ENCODE peak calls at places on chromosomes 7 and 10, in five cellular contexts. J is HCT116, R is K562, X is HepG2, L is GM12878. T is an unnamed sample.

GRCh38 chr10:71246591-71247143 is 34.3 kb downstream of the UNC5B start:
- DNase-seq in L (no peak), J (peak; percentile 56), X (no peak), R (peak; percentile 43), T (no peak)

GRCh38 chr10:13528875-13529713 is at the start of gene BEND7:
- DNase-seq in L (no peak), J (no peak), X (no peak), R (peak; percentile 95), T (peak; percentile 55)

GRCh38 chr7:30453016-30453415 is 25.6 kb downstream of the NOD1 start:
- DNase-seq in R (no peak), L (no peak), J (no peak), X (no peak), T (no peak)

GRCh38 chr10:25852364-25852941 is 81.6 kb upstream of the MYO3A start:
- DNase-seq in X (no peak), L (no peak), R (no peak), J (no peak), T (no peak)

GRCh38 chr7:51340936-51341335 is 24.3 kb upstream of the COBL start:
- DNase-seq in X (no peak), R (no peak), L (no peak), J (no peak), T (no peak)

GRCh38 chr10:119786117-119786769 is 60.4 kb downstream of the INPP5F start:
- DNase-seq in J (no peak), X (peak; percentile 87), R (no peak), L (no peak), T (peak; percentile 38)

GRCh38 chr7:23062452-23062851 is 43.1 kb upstream of the KLHL7 start:
- DNase-seq in L (no peak), X (no peak), J (no peak), R (peak; percentile 54), T (no peak)

GRCh38 chr7:156177396-156178055 is 365.3 kb upstream of the SHH start:
- DNase-seq in J (no peak), X (no peak), R (no peak), L (no peak), T (no peak)

GRCh38 chr7:142956951-142957623 is 5.1 kb downstream of the KEL start:
- DNase-seq in R (peak; percentile 59), X (no peak), J (peak; percentile 10), L (no peak), T (no peak)

GRCh38 chr7:110590415-110590814 is 500.5 kb upstream of the LRRN3 start:
- DNase-seq in L (no peak), X (no peak), J (no peak), R (no peak), T (no peak)

GRCh38 chr7:67484244-67484751 is 487.7 kb downstream of the TYW1 start:
- DNase-seq in X (peak; percentile 63), R (peak; percentile 71), L (no peak), J (peak; percentile 38), T (peak; percentile 71)

GRCh38 chr10:17562572-17562971 is 54.6 kb downstream of the HACD1 start:
- DNase-seq in R (no peak), L (no peak), X (no peak), J (no peak), T (no peak)

GRCh38 chr10:124611738-124612137 is 132.4 kb downstream of the FAM53B start:
- DNase-seq in X (no peak), R (no peak), L (no peak), J (no peak), T (no peak)

GRCh38 chr7:66859794-66860645 is 61.0 kb upstream of the TMEM248 start:
- DNase-seq in J (no peak), L (no peak), R (no peak), X (no peak), T (no peak)

GRCh38 chr7:131826960-131827359 is 270.5 kb upstream of the PODXL start:
- DNase-seq in X (no peak), R (no peak), J (no peak), L (no peak), T (no peak)

GRCh38 chr10:92691042-92691590 is 1.4 kb downstream of the HHEX start:
- DNase-seq in J (no peak), L (no peak), X (no peak), R (no peak), T (peak; percentile 60)

GRCh38 chr7:97269741-97270140 is 152.2 kb downstream of the SDHAF3 start:
- DNase-seq in R (no peak), L (no peak), J (no peak), X (no peak), T (no peak)

GRCh38 chr7:102439963-102440795 is 6.8 kb downstream of the ORAI2 start:
- DNase-seq in X (peak; percentile 72), L (no peak), R (peak; percentile 56), J (peak; percentile 79), T (no peak)

GRCh38 chr10:113273151-113273876 is 279.5 kb upstream of the HABP2 start:
- DNase-seq in X (no peak), J (no peak), R (no peak), L (no peak), T (no peak)

GRCh38 chr7:16299853-16300252 is 121.5 kb downstream of the CRPPA start:
- DNase-seq in R (no peak), J (no peak), X (no peak), L (no peak), T (no peak)

GRCh38 chr7:2101630-2102374 is 130.9 kb downstream of the MAD1L1 start:
- DNase-seq in L (no peak), J (no peak), R (no peak), X (no peak), T (no peak)

GRCh38 chr7:2102375-2102723 is 130.4 kb downstream of the MAD1L1 start:
- DNase-seq in J (no peak), R (no peak), L (no peak), X (no peak), T (no peak)

GRCh38 chr7:2098496-2098895 is 134.2 kb downstream of the MAD1L1 start:
- DNase-seq in J (no peak), L (no peak), X (no peak), R (no peak), T (no peak)

GRCh38 chr7:2099036-2099957 is 133.4 kb downstream of the MAD1L1 start:
- DNase-seq in R (peak; percentile 52), L (no peak), X (no peak), J (no peak), T (no peak)

DNA sequence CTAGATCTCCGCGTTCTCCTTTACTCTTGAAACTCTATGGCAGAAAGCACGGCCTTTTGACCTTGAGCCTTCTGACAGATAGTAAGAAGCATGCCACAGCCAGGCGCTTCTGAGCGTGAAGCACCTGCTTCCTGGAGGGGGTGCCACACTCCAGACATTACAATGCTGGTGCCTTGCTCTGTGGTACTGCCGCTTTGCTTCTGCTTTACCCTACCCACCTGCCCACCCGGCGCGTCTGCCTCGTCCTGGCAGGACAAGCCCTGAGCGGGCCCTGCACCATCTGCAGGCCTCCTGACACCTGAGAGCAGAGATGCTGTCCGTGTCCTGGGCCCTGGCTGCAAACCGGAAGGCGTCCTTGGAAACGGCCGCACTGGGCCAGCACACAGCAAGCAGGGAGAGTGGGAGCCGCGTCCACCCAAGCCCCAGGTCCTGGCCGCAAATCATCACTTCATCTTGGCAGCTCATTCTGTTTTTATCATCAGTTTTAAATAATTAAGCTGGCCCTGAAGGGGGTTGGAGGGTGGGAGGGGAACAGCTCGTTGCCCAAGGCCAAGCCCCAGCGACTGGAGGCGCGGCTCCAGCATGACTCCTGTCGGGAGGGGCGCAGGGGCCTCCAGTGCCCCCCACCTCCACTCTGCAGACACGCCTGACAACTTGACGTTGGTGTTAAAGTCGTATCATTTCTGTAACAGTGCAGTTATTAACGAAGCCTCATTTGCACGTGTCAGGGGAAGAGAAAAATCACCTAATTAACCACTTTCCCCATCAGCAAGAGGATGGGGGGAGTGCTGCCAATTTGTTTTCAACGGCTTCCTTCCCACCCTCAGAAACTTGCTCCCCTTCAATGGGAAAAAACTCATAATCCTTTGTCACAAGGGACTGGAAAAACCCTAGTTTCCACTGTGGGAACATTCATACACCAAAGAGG is 132.2 kb downstream of the MAD1L1 start:
- DNase-seq in J (no peak), X (peak; percentile 58), L (peak; percentile 50), R (no peak), T (no peak)
- TF ChIP-seq ATF3 in J (no peak), X (no peak), L (no peak), R (no peak), T (no peak)

DNA sequence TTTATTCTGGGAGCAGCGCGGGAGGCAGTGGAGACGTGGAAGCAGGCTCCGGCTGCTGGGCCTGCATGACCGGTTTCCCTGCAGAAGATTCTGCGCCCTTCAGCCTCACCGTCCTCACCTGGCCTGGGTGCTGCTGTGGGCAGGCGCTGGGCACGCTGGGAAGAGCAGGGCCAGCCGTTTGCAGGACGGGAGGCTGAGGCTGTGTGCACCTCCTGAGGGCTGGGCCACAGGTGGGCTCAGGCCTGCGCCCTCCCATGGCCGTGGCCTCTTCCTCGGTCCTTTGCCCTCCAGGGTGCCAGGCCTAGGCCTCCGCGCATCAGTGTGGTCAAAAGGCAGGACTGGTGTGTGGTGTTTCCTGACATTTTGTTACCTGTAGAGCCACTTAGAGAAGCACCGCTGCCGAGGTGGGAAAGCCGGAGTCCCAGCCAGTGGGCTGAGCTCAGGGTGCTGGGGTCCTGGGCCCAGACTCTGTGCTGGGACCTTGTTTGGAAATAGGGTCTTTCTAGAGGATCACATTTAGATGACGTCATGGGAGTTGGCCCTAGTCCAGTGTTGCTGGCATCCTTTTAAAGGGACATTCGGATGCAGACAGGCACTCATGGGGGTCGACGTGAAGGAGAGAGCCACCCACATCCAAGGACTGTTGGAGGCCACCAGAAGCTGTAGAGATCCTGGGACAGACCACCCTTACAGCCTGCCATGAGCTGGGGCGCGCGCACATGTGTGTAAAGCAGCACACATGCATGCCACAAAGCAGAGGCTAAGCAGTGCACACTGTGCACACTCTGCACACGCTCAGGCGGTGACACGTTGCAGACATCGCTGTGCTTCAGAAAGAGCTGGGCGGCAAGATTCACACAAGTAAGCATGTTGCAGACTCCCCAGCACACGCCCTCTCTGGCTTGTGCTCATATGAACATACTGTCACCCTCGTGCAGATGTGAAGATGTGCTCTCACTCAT is 478.5 kb downstream of the DNAJB6 start:
- DNase-seq in R (no peak), X (no peak), J (no peak), L (no peak), T (no peak)
- H3K9me3 ChIP-seq in R (no peaks in the 10 kb centered on the region), X (no peaks in the 10 kb centered on the region), J (no peaks in the 10 kb centered on the region), L (no peaks in the 10 kb centered on the region), T (peaks cover 3% of the 10 kb centered on the region)

DNA sequence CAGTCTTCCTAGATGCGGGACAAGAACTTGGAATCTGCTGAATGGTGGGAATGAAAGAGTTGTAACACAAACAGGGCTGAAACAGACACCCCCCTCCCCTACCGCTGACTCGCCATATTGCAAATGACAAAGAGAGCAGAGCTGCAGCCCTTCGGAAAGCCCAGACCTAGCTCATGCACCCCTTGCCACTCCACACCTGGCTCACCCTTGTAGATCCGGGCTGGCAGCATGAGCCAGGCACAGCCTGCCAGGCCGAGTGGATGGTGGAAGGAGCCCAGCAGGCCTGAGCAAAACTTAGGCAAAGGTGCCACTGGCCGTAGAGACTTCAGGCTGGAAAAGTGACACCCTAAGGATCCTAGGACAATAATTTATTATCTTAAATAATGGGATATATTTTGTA is 237.4 kb upstream of the SEMA3D start:
- DNase-seq in L (no peak), J (no peak), X (no peak), R (no peak), T (no peak)
- TF ChIP-seq ATF3 in L (no peak), J (no peak), X (no peak), R (no peak), T (no peak)

GRCh38 chr7:63037242-63037641 is 961.4 kb upstream of the ZNF722 start:
- DNase-seq in J (no peak), R (no peak), X (no peak), L (no peak), T (no peak)
- H3K9me3 ChIP-seq in J (peaks cover 7% of the 10 kb centered on the region), R (peaks cover 2% of the 10 kb centered on the region), X (peaks cover 95% of the 10 kb centered on the region), L (no peaks in the 10 kb centered on the region), T (peaks cover 93% of the 10 kb centered on the region)